ENCODE peak calls at places on chromosomes 11 and 22, in six cellular contexts. N is colonic mucosa; B is stimulated activated CD4-positive, alpha-beta T cell treated with anti-CD3 and anti-CD28 coated beads, Interleukin-12 subunit alpha, Interleukin-12 subunit beta, amount 100 ng/mL, for 24 hours; T is RPMI7951; R is H1; E is memory B cell. U is an unnamed sample.

GRCh38 chr11:66082936-66083698 is 13.0 kb downstream of the PACS1 start:
- DNase-seq in B (no peak), T (peak; percentile 33), N (no peak), E (no peak), R (no peak), U (peak; percentile 55)

GRCh38 chr22:45006101-45006872 is 3.5 kb downstream of the PHF21B start:
- DNase-seq in T (no peak), B (no peak), E (no peak), R (no peak), N (no peak), U (no peak)

GRCh38 chr22:23064381-23065068 is 5.8 kb upstream of the GNAZ start:
- DNase-seq in R (no peak), N (no peak), E (no peak), T (no peak), B (no peak), U (no peak)

GRCh38 chr11:34002420-34002819 is 49.1 kb upstream of the CAPRIN1 start:
- DNase-seq in E (no peak), B (no peak), N (peak; percentile 75), T (no peak), R (no peak), U (no peak)

GRCh38 chr11:125281831-125282595 is 117.5 kb downstream of the PKNOX2 start:
- DNase-seq in T (no peak), N (no peak), B (no peak), E (no peak), R (no peak), U (peak; percentile 64)

GRCh38 chr11:83120328-83120727 is 36.6 kb upstream of the PCF11 start:
- DNase-seq in T (no peak), R (no peak), E (no peak), B (no peak), N (no peak), U (no peak)

GRCh38 chr22:19663286-19663815 is 51.0 kb upstream of the SEPTIN5 start:
- DNase-seq in N (peak; percentile 39), E (no peak), R (no peak), B (no peak), T (peak; percentile 81), U (peak; percentile 77)

GRCh38 chr11:61949169-61950034 is 749 bp upstream of the BEST1 start:
- DNase-seq in N (peak; percentile 50), B (no peak), E (no peak), T (peak; percentile 81), R (peak; percentile 34), U (peak; percentile 63)

GRCh38 chr11:105553015-105553414 is 56.9 kb upstream of the GRIA4 start:
- DNase-seq in R (no peak), E (no peak), N (no peak), T (peak; percentile 11), B (no peak), U (no peak)

GRCh38 chr11:64823568-64824119 is 13.3 kb upstream of the MEN1 start:
- DNase-seq in N (no peak), T (no peak), B (no peak), R (no peak), E (no peak), U (no peak)

GRCh38 chr11:29159552-29160465 is 857.0 kb downstream of the KCNA4 start:
- DNase-seq in N (peak; percentile 37), E (no peak), B (no peak), R (peak; percentile 19), T (peak; percentile 62), U (peak; percentile 77)

GRCh38 chr22:44260216-44261035 is 52.3 kb downstream of the SHISAL1 start:
- DNase-seq in N (no peak), R (no peak), B (no peak), T (no peak), E (no peak), U (no peak)

GRCh38 chr11:44595964-44596381 is 30.5 kb downstream of the CD82 start:
- DNase-seq in N (no peak), T (no peak), B (no peak), R (no peak), E (no peak), U (no peak)

GRCh38 chr11:66743271-66743968 is 14.4 kb upstream of the SPTBN2 start:
- DNase-seq in N (peak; percentile 91), T (no peak), E (no peak), B (no peak), R (no peak), U (peak; percentile 9)

GRCh38 chr22:45475063-45475747 is 27.5 kb upstream of the FBLN1 start:
- DNase-seq in B (no peak), R (no peak), T (no peak), N (no peak), E (no peak), U (no peak)

GRCh38 chr11:48087422-48087821 is 107.1 kb downstream of the PTPRJ start:
- DNase-seq in B (no peak), E (no peak), T (no peak), R (no peak), N (no peak), U (no peak)

GRCh38 chr22:26651840-26652239 is 5.5 kb upstream of the MIAT start:
- DNase-seq in B (no peak), E (no peak), T (no peak), N (no peak), R (no peak), U (no peak)